ENCODE peak calls at places on chromosomes 4 and X, in seven cellular contexts. One of them, this sample, is unnamed.

GRCh38 chr4:74874785-74875367 is 58.0 kb upstream of the PARM1 start:
- DNase-seq in CD8-positive, alpha-beta memory T cell: no peak
- DNase-seq in mesenchymal stem cell: peak; percentile 79
- DNase-seq in Caco-2: peak; percentile 58
- DNase-seq in tibial nerve: peak; percentile 26
- DNase-seq in Peyer's patch: no peak
- DNase-seq in GM23338: peak; percentile 89
- DNase-seq in this sample: peak; percentile 63

GRCh38 chrX:129980540-129981206 is 1.8 kb upstream of the BCORL1 start:
- DNase-seq in Caco-2: no peak
- DNase-seq in Peyer's patch: peak; percentile 73
- DNase-seq in CD8-positive, alpha-beta memory T cell: peak; percentile 13
- DNase-seq in tibial nerve: peak; percentile 10
- DNase-seq in GM23338: peak; percentile 58
- DNase-seq in mesenchymal stem cell: no peak
- DNase-seq in this sample: peak; percentile 35

GRCh38 chr4:184849184-184849583 is 23.4 kb upstream of the ACSL1 start:
- DNase-seq in mesenchymal stem cell: no peak
- DNase-seq in Peyer's patch: no peak
- DNase-seq in CD8-positive, alpha-beta memory T cell: no peak
- DNase-seq in GM23338: no peak
- DNase-seq in tibial nerve: no peak
- DNase-seq in Caco-2: no peak
- DNase-seq in this sample: no peak

GRCh38 chrX:40558590-40558989 is 22.2 kb upstream of the ATP6AP2 start:
- DNase-seq in mesenchymal stem cell: no peak
- DNase-seq in GM23338: no peak
- DNase-seq in CD8-positive, alpha-beta memory T cell: no peak
- DNase-seq in Peyer's patch: no peak
- DNase-seq in tibial nerve: no peak
- DNase-seq in Caco-2: no peak
- DNase-seq in this sample: no peak

GRCh38 chr4:133584714-133585113 is 435.6 kb downstream of the PCDH10 start:
- DNase-seq in mesenchymal stem cell: no peak
- DNase-seq in Caco-2: peak; percentile 13
- DNase-seq in Peyer's patch: no peak
- DNase-seq in tibial nerve: no peak
- DNase-seq in CD8-positive, alpha-beta memory T cell: no peak
- DNase-seq in GM23338: peak; percentile 66
- DNase-seq in this sample: no peak

GRCh38 chr4:183073838-183074145 is 25.3 kb upstream of the WWC2 start:
- DNase-seq in GM23338: no peak
- DNase-seq in Peyer's patch: no peak
- DNase-seq in mesenchymal stem cell: no peak
- DNase-seq in Caco-2: no peak
- DNase-seq in CD8-positive, alpha-beta memory T cell: no peak
- DNase-seq in tibial nerve: no peak
- DNase-seq in this sample: no peak

GRCh38 chr4:4269856-4270255 is 20.1 kb downstream of the LYAR start:
- DNase-seq in Caco-2: no peak
- DNase-seq in tibial nerve: no peak
- DNase-seq in Peyer's patch: no peak
- DNase-seq in GM23338: no peak
- DNase-seq in CD8-positive, alpha-beta memory T cell: peak; percentile 9
- DNase-seq in mesenchymal stem cell: peak; percentile 39
- DNase-seq in this sample: no peak

GRCh38 chrX:1392376-1393130 is 640 bp upstream of the SLC25A6 start:
- DNase-seq in tibial nerve: peak; percentile 68
- DNase-seq in Peyer's patch: peak; percentile 89
- DNase-seq in CD8-positive, alpha-beta memory T cell: no peak
- DNase-seq in GM23338: peak; percentile 78
- DNase-seq in Caco-2: peak; percentile 79
- DNase-seq in mesenchymal stem cell: peak; percentile 78
- DNase-seq in this sample: peak; percentile 82

GRCh38 chrX:46257451-46257879 is 287.8 kb downstream of the ZNF674 start:
- DNase-seq in tibial nerve: no peak
- DNase-seq in Caco-2: no peak
- DNase-seq in mesenchymal stem cell: no peak
- DNase-seq in Peyer's patch: no peak
- DNase-seq in GM23338: no peak
- DNase-seq in CD8-positive, alpha-beta memory T cell: no peak
- DNase-seq in this sample: no peak

GRCh38 chrX:45517090-45517973 is 316.7 kb upstream of the DIPK2B start:
- DNase-seq in Peyer's patch: no peak
- DNase-seq in GM23338: peak; percentile 33
- DNase-seq in Caco-2: no peak
- DNase-seq in mesenchymal stem cell: peak; percentile 56
- DNase-seq in CD8-positive, alpha-beta memory T cell: no peak
- DNase-seq in tibial nerve: no peak
- DNase-seq in this sample: no peak

GRCh38 chrX:19682712-19683331 is 167.5 kb upstream of the MAP3K15 start:
- DNase-seq in tibial nerve: peak; percentile 45
- DNase-seq in GM23338: peak; percentile 53
- DNase-seq in Caco-2: no peak
- DNase-seq in Peyer's patch: peak; percentile 50
- DNase-seq in mesenchymal stem cell: peak; percentile 96
- DNase-seq in CD8-positive, alpha-beta memory T cell: peak; percentile 65
- DNase-seq in this sample: peak; percentile 50

GRCh38 chrX:2767631-2768455 is 16.0 kb downstream of the XG start:
- DNase-seq in tibial nerve: peak; percentile 21
- DNase-seq in GM23338: peak; percentile 29
- DNase-seq in mesenchymal stem cell: peak; percentile 79
- DNase-seq in Peyer's patch: no peak
- DNase-seq in CD8-positive, alpha-beta memory T cell: no peak
- DNase-seq in Caco-2: peak; percentile 93
- DNase-seq in this sample: no peak

GRCh38 chr4:10727140-10727880 is 42.7 kb upstream of the CLNK start:
- DNase-seq in Peyer's patch: no peak
- DNase-seq in mesenchymal stem cell: no peak
- DNase-seq in tibial nerve: no peak
- DNase-seq in CD8-positive, alpha-beta memory T cell: no peak
- DNase-seq in GM23338: no peak
- DNase-seq in Caco-2: no peak
- DNase-seq in this sample: peak; percentile 20

GRCh38 chr4:20532871-20533870 is 167.1 kb upstream of the PACRGL start:
- DNase-seq in tibial nerve: no peak
- DNase-seq in GM23338: no peak
- DNase-seq in Peyer's patch: no peak
- DNase-seq in mesenchymal stem cell: no peak
- DNase-seq in CD8-positive, alpha-beta memory T cell: no peak
- DNase-seq in Caco-2: no peak
- DNase-seq in this sample: no peak

GRCh38 chr4:142202404-142203332 is 566.3 kb downstream of the IL15 start:
- DNase-seq in tibial nerve: no peak
- DNase-seq in Caco-2: no peak
- DNase-seq in GM23338: peak; percentile 57
- DNase-seq in CD8-positive, alpha-beta memory T cell: no peak
- DNase-seq in Peyer's patch: no peak
- DNase-seq in mesenchymal stem cell: no peak
- DNase-seq in this sample: no peak

GRCh38 chr4:69855822-69856221 is 4.1 kb downstream of the SULT1E1 start:
- DNase-seq in tibial nerve: no peak
- DNase-seq in Peyer's patch: no peak
- DNase-seq in CD8-positive, alpha-beta memory T cell: no peak
- DNase-seq in Caco-2: no peak
- DNase-seq in GM23338: no peak
- DNase-seq in mesenchymal stem cell: no peak
- DNase-seq in this sample: no peak

GRCh38 chrX:78111140-78111931 is 7.3 kb downstream of the PGK1 start:
- DNase-seq in Caco-2: no peak
- DNase-seq in mesenchymal stem cell: no peak
- DNase-seq in Peyer's patch: no peak
- DNase-seq in CD8-positive, alpha-beta memory T cell: no peak
- DNase-seq in tibial nerve: no peak
- DNase-seq in GM23338: no peak
- DNase-seq in this sample: no peak
- H3K4me1 ChIP-seq in Caco-2: no peaks in the 10 kb centered on the region
- H3K4me1 ChIP-seq in mesenchymal stem cell: no peaks in the 10 kb centered on the region
- H3K4me1 ChIP-seq in Peyer's patch: no peaks in the 10 kb centered on the region
- H3K4me1 ChIP-seq in CD8-positive, alpha-beta memory T cell: peaks cover 63% of the 10 kb centered on the region
- H3K4me1 ChIP-seq in tibial nerve: no peaks in the 10 kb centered on the region
- H3K4me1 ChIP-seq in GM23338: peaks cover 14% of the 10 kb centered on the region
- H3K4me1 ChIP-seq in this sample: no peaks in the 10 kb centered on the region

GRCh38 chrX:71665747-71666146 is 1.6 kb upstream of the LOC101059915 start:
- DNase-seq in GM23338: no peak
- DNase-seq in tibial nerve: no peak
- DNase-seq in Caco-2: no peak
- DNase-seq in CD8-positive, alpha-beta memory T cell: no peak
- DNase-seq in Peyer's patch: no peak
- DNase-seq in mesenchymal stem cell: no peak
- DNase-seq in this sample: no peak
- H3K27me3 ChIP-seq in GM23338: no peaks in the 10 kb centered on the region
- H3K27me3 ChIP-seq in tibial nerve: no peaks in the 10 kb centered on the region
- H3K27me3 ChIP-seq in Caco-2: no peaks in the 10 kb centered on the region
- H3K27me3 ChIP-seq in CD8-positive, alpha-beta memory T cell: no peaks in the 10 kb centered on the region
- H3K27me3 ChIP-seq in Peyer's patch: no peaks in the 10 kb centered on the region
- H3K27me3 ChIP-seq in mesenchymal stem cell: peaks cover 37% of the 10 kb centered on the region
- H3K27me3 ChIP-seq in this sample: no peaks in the 10 kb centered on the region

GRCh38 chrX:11564546-11564945 is 101.2 kb downstream of the ARHGAP6 start:
- DNase-seq in Caco-2: no peak
- DNase-seq in mesenchymal stem cell: no peak
- DNase-seq in CD8-positive, alpha-beta memory T cell: no peak
- DNase-seq in Peyer's patch: no peak
- DNase-seq in tibial nerve: no peak
- DNase-seq in GM23338: no peak
- DNase-seq in this sample: no peak
- H3K4me1 ChIP-seq in Caco-2: no peaks in the 10 kb centered on the region
- H3K4me1 ChIP-seq in mesenchymal stem cell: no peaks in the 10 kb centered on the region
- H3K4me1 ChIP-seq in CD8-positive, alpha-beta memory T cell: no peaks in the 10 kb centered on the region
- H3K4me1 ChIP-seq in Peyer's patch: no peaks in the 10 kb centered on the region
- H3K4me1 ChIP-seq in tibial nerve: no peaks in the 10 kb centered on the region
- H3K4me1 ChIP-seq in GM23338: no peaks in the 10 kb centered on the region
- H3K4me1 ChIP-seq in this sample: no peaks in the 10 kb centered on the region

GRCh38 chr4:176791591-176792347 is 953 bp downstream of the VEGFC start:
- DNase-seq in tibial nerve: no peak
- DNase-seq in mesenchymal stem cell: peak; percentile 70
- DNase-seq in Peyer's patch: no peak
- DNase-seq in Caco-2: no peak
- DNase-seq in CD8-positive, alpha-beta memory T cell: no peak
- DNase-seq in GM23338: peak; percentile 58
- DNase-seq in this sample: peak; percentile 17
- H3K27me3 ChIP-seq in tibial nerve: peaks cover 9% of the 10 kb centered on the region
- H3K27me3 ChIP-seq in mesenchymal stem cell: no peaks in the 10 kb centered on the region
- H3K27me3 ChIP-seq in Peyer's patch: peaks cover 6% of the 10 kb centered on the region
- H3K27me3 ChIP-seq in Caco-2: no peaks in the 10 kb centered on the region
- H3K27me3 ChIP-seq in CD8-positive, alpha-beta memory T cell: peaks cover 5% of the 10 kb centered on the region
- H3K27me3 ChIP-seq in GM23338: peaks cover 32% of the 10 kb centered on the region
- H3K27me3 ChIP-seq in this sample: no peaks in the 10 kb centered on the region

GRCh38 chr4:76605099-76605563 is 170.1 kb downstream of the SHROOM3 start:
- DNase-seq in mesenchymal stem cell: no peak
- DNase-seq in Caco-2: no peak
- DNase-seq in GM23338: no peak
- DNase-seq in Peyer's patch: no peak
- DNase-seq in CD8-positive, alpha-beta memory T cell: no peak
- DNase-seq in tibial nerve: no peak
- DNase-seq in this sample: no peak
- H3K4me1 ChIP-seq in mesenchymal stem cell: no peaks in the 10 kb centered on the region
- H3K4me1 ChIP-seq in Caco-2: peaks cover 52% of the 10 kb centered on the region
- H3K4me1 ChIP-seq in GM23338: peaks cover 31% of the 10 kb centered on the region
- H3K4me1 ChIP-seq in Peyer's patch: no peaks in the 10 kb centered on the region
- H3K4me1 ChIP-seq in CD8-positive, alpha-beta memory T cell: no peaks in the 10 kb centered on the region
- H3K4me1 ChIP-seq in tibial nerve: no peaks in the 10 kb centered on the region
- H3K4me1 ChIP-seq in this sample: no peaks in the 10 kb centered on the region

GRCh38 chrX:13900351-13900750 is 83.5 kb upstream of the GPM6B start:
- DNase-seq in tibial nerve: no peak
- DNase-seq in CD8-positive, alpha-beta memory T cell: no peak
- DNase-seq in GM23338: no peak
- DNase-seq in Peyer's patch: no peak
- DNase-seq in Caco-2: no peak
- DNase-seq in mesenchymal stem cell: no peak
- DNase-seq in this sample: no peak

GRCh38 chrX:13897571-13897970 is 80.7 kb upstream of the GPM6B start:
- DNase-seq in mesenchymal stem cell: no peak
- DNase-seq in GM23338: no peak
- DNase-seq in Peyer's patch: no peak
- DNase-seq in tibial nerve: no peak
- DNase-seq in CD8-positive, alpha-beta memory T cell: no peak
- DNase-seq in Caco-2: no peak
- DNase-seq in this sample: no peak

GRCh38 chrX:13898603-13899002 is 81.7 kb upstream of the GPM6B start:
- DNase-seq in GM23338: no peak
- DNase-seq in Caco-2: no peak
- DNase-seq in Peyer's patch: no peak
- DNase-seq in CD8-positive, alpha-beta memory T cell: no peak
- DNase-seq in mesenchymal stem cell: no peak
- DNase-seq in tibial nerve: no peak
- DNase-seq in this sample: no peak

GRCh38 chrX:13899607-13900006 is 82.7 kb upstream of the GPM6B start:
- DNase-seq in GM23338: no peak
- DNase-seq in tibial nerve: no peak
- DNase-seq in Peyer's patch: no peak
- DNase-seq in CD8-positive, alpha-beta memory T cell: no peak
- DNase-seq in Caco-2: no peak
- DNase-seq in mesenchymal stem cell: peak; percentile 30
- DNase-seq in this sample: no peak

GRCh38 chrX:13898084-13898483 is 81.2 kb upstream of the GPM6B start:
- DNase-seq in mesenchymal stem cell: peak; percentile 2
- DNase-seq in CD8-positive, alpha-beta memory T cell: no peak
- DNase-seq in Caco-2: peak; percentile 15
- DNase-seq in GM23338: peak; percentile 77
- DNase-seq in Peyer's patch: no peak
- DNase-seq in tibial nerve: peak; percentile 17
- DNase-seq in this sample: peak; percentile 48
- H3K27me3 ChIP-seq in mesenchymal stem cell: peaks cover 18% of the 10 kb centered on the region
- H3K27me3 ChIP-seq in CD8-positive, alpha-beta memory T cell: no peaks in the 10 kb centered on the region
- H3K27me3 ChIP-seq in Caco-2: no peaks in the 10 kb centered on the region
- H3K27me3 ChIP-seq in GM23338: no peaks in the 10 kb centered on the region
- H3K27me3 ChIP-seq in Peyer's patch: no peaks in the 10 kb centered on the region
- H3K27me3 ChIP-seq in tibial nerve: peaks cover 3% of the 10 kb centered on the region
- H3K27me3 ChIP-seq in this sample: no peaks in the 10 kb centered on the region